ENCODE peak calls at places on chromosomes 12 and 14, in seven cellular contexts. D is heart left ventricle; W is right cardiac atrium; A is HCT116; F is thyroid gland; K is HEK293T; O is activated naive CD8-positive, alpha-beta T cell treated with anti-CD3 and anti-CD28 coated beads, Interleukin-2, amount 50 U/mL, for 24 hours. L is an unnamed sample.

GRCh38 chr14:31825459-31825858 is 251.6 kb upstream of the ARHGAP5 start:
- DNase-seq in D (no peak), W (no peak), A (no peak), F (no peak), K (no peak), O (no peak), L (no peak)

GRCh38 chr12:52045794-52046199 is 5.4 kb upstream of the NR4A1 start:
- DNase-seq in D (peak), W (peak), A (no peak), F (no peak), K (no peak), O (no peak), L (no peak)

GRCh38 chr12:75444444-75445136 is 36.0 kb upstream of the GLIPR1 start:
- DNase-seq in D (no peak), W (no peak), A (no peak), F (no peak), K (no peak), O (no peak), L (no peak)

GRCh38 chr12:75974323-75975273 is 57.0 kb downstream of the PHLDA1 start:
- DNase-seq in D (no peak), W (no peak), A (no peak), F (no peak), K (no peak), O (no peak), L (no peak)

GRCh38 chr14:58133739-58134138 is 18.3 kb downstream of the ARMH4 start:
- DNase-seq in D (no peak), W (no peak), A (no peak), F (no peak), K (no peak), O (no peak), L (no peak)

GRCh38 chr12:46546634-46547273 is 174.2 kb upstream of the SLC38A2 start:
- DNase-seq in D (no peak), W (no peak), A (no peak), F (no peak), K (no peak), O (no peak), L (no peak)

GRCh38 chr12:27873010-27873409 is 93.0 kb upstream of the MANSC4 start:
- DNase-seq in D (no peak), W (no peak), A (no peak), F (no peak), K (no peak), O (no peak), L (no peak)

GRCh38 chr12:48936379-48936979 is 11.2 kb upstream of the FKBP11 start:
- DNase-seq in D (peak), W (peak), A (peak), F (peak), K (peak), O (peak), L (peak)

GRCh38 chr12:6141048-6141447 is 16.6 kb upstream of the VWF start:
- DNase-seq in D (peak), W (no peak), A (no peak), F (no peak), K (no peak), O (peak), L (no peak)

GRCh38 chr12:49883065-49883464 is 20.6 kb downstream of the FAIM2 start:
- DNase-seq in D (no peak), W (no peak), A (no peak), F (no peak), K (no peak), O (no peak), L (no peak)

GRCh38 chr14:102696332-102696731 is 80.9 kb upstream of the TRAF3 start:
- DNase-seq in D (no peak), W (no peak), A (no peak), F (no peak), K (no peak), O (no peak), L (no peak)

GRCh38 chr14:80202888-80203562 is 8.3 kb downstream of the DIO2 start:
- DNase-seq in D (no peak), W (no peak), A (no peak), F (no peak), K (peak), O (peak), L (no peak)

GRCh38 chr12:123966596-123966995 is 6.0 kb downstream of the CCDC92 start:
- DNase-seq in D (no peak), W (no peak), A (no peak), F (no peak), K (no peak), O (no peak), L (no peak)

GRCh38 chr12:89372584-89373370 is 20.5 kb upstream of the DUSP6 start:
- DNase-seq in D (no peak), W (no peak), A (no peak), F (no peak), K (no peak), O (no peak), L (no peak)

GRCh38 chr12:56688846-56689113 is 696 bp upstream of the PTGES3 start:
- DNase-seq in D (no peak), W (no peak), A (no peak), F (no peak), K (no peak), O (no peak), L (no peak)

GRCh38 chr14:79836577-79836976 is 374.7 kb downstream of the DIO2 start:
- DNase-seq in D (no peak), W (no peak), A (no peak), F (no peak), K (no peak), O (no peak), L (no peak)

GRCh38 chr14:99774204-99774497 is 19.1 kb upstream of the EML1 start:
- DNase-seq in D (no peak), W (no peak), A (no peak), F (no peak), K (no peak), O (no peak), L (no peak)

GRCh38 chr12:12212769-12213168 is 54.1 kb downstream of the LRP6 start:
- DNase-seq in D (no peak), W (no peak), A (no peak), F (no peak), K (no peak), O (no peak), L (no peak)

GRCh38 chr12:118355838-118356237 is 16.9 kb downstream of the TAOK3 start:
- DNase-seq in D (no peak), W (no peak), A (no peak), F (no peak), K (no peak), O (no peak), L (no peak)

GRCh38 chr14:22465201-22465835 is 123.7 kb downstream of the DAD1 start:
- DNase-seq in D (no peak), W (no peak), A (no peak), F (no peak), K (no peak), O (no peak), L (no peak)

L was measured in CD4-positive, alpha-beta T cell.